ENCODE peak calls at places on chromosomes 3 and 15, in eight cellular contexts. One of them, this sample, is unnamed.

GRCh38 chr3:64867204-64867603 is 179.4 kb upstream of the ADAMTS9 start:
- DNase-seq in AG10803: no peak
- DNase-seq in ureter: no peak
- DNase-seq in dorsolateral prefrontal cortex: no peak
- DNase-seq in HTR-8/SVneo: no peak
- DNase-seq in Karpas-422: no peak
- DNase-seq in cardiac muscle cell: no peak
- DNase-seq in AG04449: no peak
- DNase-seq in this sample: no peak

GRCh38 chr3:8509961-8510360 is 8.3 kb downstream of the LMCD1 start:
- DNase-seq in HTR-8/SVneo: peak
- DNase-seq in ureter: no peak
- DNase-seq in AG10803: peak
- DNase-seq in dorsolateral prefrontal cortex: no peak
- DNase-seq in cardiac muscle cell: no peak
- DNase-seq in Karpas-422: no peak
- DNase-seq in AG04449: no peak
- DNase-seq in this sample: peak

GRCh38 chr3:127105996-127106855 is 86.7 kb upstream of the PRR23E start:
- DNase-seq in HTR-8/SVneo: no peak
- DNase-seq in AG10803: no peak
- DNase-seq in cardiac muscle cell: no peak
- DNase-seq in AG04449: no peak
- DNase-seq in dorsolateral prefrontal cortex: no peak
- DNase-seq in Karpas-422: no peak
- DNase-seq in ureter: no peak
- DNase-seq in this sample: no peak

GRCh38 chr3:39413691-39414420 is 7.3 kb downstream of the RPSA start:
- DNase-seq in AG04449: no peak
- DNase-seq in ureter: no peak
- DNase-seq in dorsolateral prefrontal cortex: no peak
- DNase-seq in Karpas-422: peak
- DNase-seq in HTR-8/SVneo: no peak
- DNase-seq in AG10803: peak
- DNase-seq in cardiac muscle cell: no peak
- DNase-seq in this sample: no peak

GRCh38 chr3:58723197-58723596 is 56.6 kb upstream of the FAM3D start:
- DNase-seq in Karpas-422: no peak
- DNase-seq in ureter: no peak
- DNase-seq in dorsolateral prefrontal cortex: no peak
- DNase-seq in HTR-8/SVneo: no peak
- DNase-seq in AG04449: no peak
- DNase-seq in cardiac muscle cell: no peak
- DNase-seq in AG10803: no peak
- DNase-seq in this sample: no peak

GRCh38 chr3:105364113-105364512 is 2.6 kb upstream of the ALCAM start:
- DNase-seq in cardiac muscle cell: no peak
- DNase-seq in HTR-8/SVneo: peak
- DNase-seq in AG10803: peak
- DNase-seq in AG04449: no peak
- DNase-seq in ureter: no peak
- DNase-seq in dorsolateral prefrontal cortex: no peak
- DNase-seq in Karpas-422: no peak
- DNase-seq in this sample: peak

GRCh38 chr15:52252781-52253180 is 42.8 kb downstream of the MYO5C start:
- DNase-seq in cardiac muscle cell: no peak
- DNase-seq in AG10803: peak
- DNase-seq in ureter: no peak
- DNase-seq in HTR-8/SVneo: peak
- DNase-seq in dorsolateral prefrontal cortex: no peak
- DNase-seq in Karpas-422: no peak
- DNase-seq in AG04449: peak
- DNase-seq in this sample: peak

GRCh38 chr3:80554304-80554703 is 786.5 kb upstream of the ROBO1 start:
- DNase-seq in AG04449: no peak
- DNase-seq in dorsolateral prefrontal cortex: no peak
- DNase-seq in AG10803: no peak
- DNase-seq in Karpas-422: no peak
- DNase-seq in ureter: no peak
- DNase-seq in HTR-8/SVneo: no peak
- DNase-seq in cardiac muscle cell: no peak
- DNase-seq in this sample: no peak

GRCh38 chr15:47431501-47431900 is 285.8 kb upstream of the SEMA6D start:
- DNase-seq in dorsolateral prefrontal cortex: no peak
- DNase-seq in cardiac muscle cell: no peak
- DNase-seq in AG04449: peak
- DNase-seq in AG10803: peak
- DNase-seq in Karpas-422: no peak
- DNase-seq in HTR-8/SVneo: no peak
- DNase-seq in ureter: no peak
- DNase-seq in this sample: peak

GRCh38 chr3:192409838-192410683 is 317.3 kb downstream of the FGF12 start:
- DNase-seq in cardiac muscle cell: peak
- DNase-seq in ureter: no peak
- DNase-seq in Karpas-422: no peak
- DNase-seq in dorsolateral prefrontal cortex: no peak
- DNase-seq in HTR-8/SVneo: peak
- DNase-seq in AG10803: no peak
- DNase-seq in AG04449: no peak
- DNase-seq in this sample: peak

This sample was measured in renal cortical epithelial cell.